ENCODE peak calls at places on chromosomes 4 and X, in nine cellular contexts. X, I, K, T, Y, N, F, C and B are unnamed samples. For H3K4me1 and H3K36me3, the result is how much of the 10 kb centered on the place peaks cover.

GRCh38 chrX:39869846-39870601 is 227.7 kb downstream of the BCOR start:
- DNase-seq in X (no peak), I (no peak), K (no peak), T (peak), Y (no peak), N (no peak), F (no peak), C (no peak), B (peak)

GRCh38 chr4:155473420-155474095 is 96.8 kb upstream of the MAP9 start:
- DNase-seq in X (no peak), I (no peak), K (no peak), T (no peak), Y (no peak), N (no peak), F (no peak), C (no peak), B (no peak)

GRCh38 chr4:28254003-28254402 is 1393.4 kb downstream of the STIM2 start:
- DNase-seq in X (no peak), I (peak), K (no peak), T (no peak), Y (no peak), N (no peak), F (no peak), C (no peak), B (no peak)

GRCh38 chr4:140149851-140150635 is 3.9 kb downstream of the MAML3 start:
- DNase-seq in X (peak), I (peak), K (peak), T (peak), Y (peak), N (peak), F (peak), C (peak), B (peak)

GRCh38 chr4:154928640-154929257 is 147.7 kb downstream of the RBM46 start:
- DNase-seq in X (no peak), I (no peak), K (no peak), T (no peak), Y (no peak), N (peak), F (no peak), C (no peak), B (no peak)

GRCh38 chr4:99029852-99030251 is 34.3 kb downstream of the METAP1 start:
- DNase-seq in X (no peak), I (no peak), K (no peak), T (no peak), Y (no peak), N (no peak), F (no peak), C (no peak), B (no peak)

GRCh38 chr4:56408978-56409377 is 21.7 kb upstream of the AASDH start:
- DNase-seq in X (no peak), I (no peak), K (no peak), T (no peak), Y (no peak), N (no peak), F (no peak), C (no peak), B (no peak)

GRCh38 chr4:122533841-122534240 is 77.3 kb upstream of the IL2 start:
- DNase-seq in X (no peak), I (no peak), K (no peak), T (no peak), Y (no peak), N (no peak), F (no peak), C (no peak), B (no peak)

GRCh38 chrX:63764946-63765345 is 20.1 kb downstream of the ARHGEF9 start:
- DNase-seq in X (no peak), I (no peak), K (no peak), T (no peak), Y (no peak), N (no peak), F (no peak), C (no peak), B (no peak)

GRCh38 chr4:177596035-177596434 is 153.8 kb upstream of the AGA start:
- DNase-seq in X (peak), I (no peak), K (peak), T (peak), Y (no peak), N (no peak), F (peak), C (peak), B (peak)

GRCh38 chrX:121146059-121146628 is 98.7 kb downstream of the GLUD2 start:
- DNase-seq in X (no peak), I (no peak), K (no peak), T (no peak), Y (no peak), N (no peak), F (no peak), C (no peak), B (no peak)

GRCh38 chrX:104288269-104288668 is 33.5 kb upstream of the ESX1 start:
- DNase-seq in X (no peak), I (no peak), K (no peak), T (no peak), Y (no peak), N (no peak), F (no peak), C (no peak), B (no peak)

GRCh38 chr4:40524642-40525041 is 105.0 kb downstream of the RBM47 start:
- DNase-seq in X (no peak), I (no peak), K (no peak), T (no peak), Y (no peak), N (no peak), F (no peak), C (peak), B (no peak)

GRCh38 chr4:74258949-74259348 is 49.3 kb upstream of the EPGN start:
- DNase-seq in X (peak), I (no peak), K (no peak), T (no peak), Y (no peak), N (no peak), F (no peak), C (peak), B (no peak)

GRCh38 chr4:36494016-36494415 is 212.6 kb downstream of the DTHD1 start:
- DNase-seq in X (no peak), I (no peak), K (no peak), T (no peak), Y (no peak), N (no peak), F (no peak), C (no peak), B (no peak)

GRCh38 chr4:36489798-36490197 is 208.4 kb downstream of the DTHD1 start:
- DNase-seq in X (no peak), I (no peak), K (no peak), T (no peak), Y (no peak), N (no peak), F (no peak), C (no peak), B (no peak)

GRCh38 chr4:36493240-36493639 is 211.8 kb downstream of the DTHD1 start:
- DNase-seq in X (no peak), I (no peak), K (no peak), T (no peak), Y (no peak), N (no peak), F (no peak), C (no peak), B (no peak)

GRCh38 chr4:36494766-36495165 is 213.3 kb downstream of the DTHD1 start:
- DNase-seq in X (no peak), I (no peak), K (no peak), T (no peak), Y (no peak), N (no peak), F (no peak), C (no peak), B (no peak)

DNA sequence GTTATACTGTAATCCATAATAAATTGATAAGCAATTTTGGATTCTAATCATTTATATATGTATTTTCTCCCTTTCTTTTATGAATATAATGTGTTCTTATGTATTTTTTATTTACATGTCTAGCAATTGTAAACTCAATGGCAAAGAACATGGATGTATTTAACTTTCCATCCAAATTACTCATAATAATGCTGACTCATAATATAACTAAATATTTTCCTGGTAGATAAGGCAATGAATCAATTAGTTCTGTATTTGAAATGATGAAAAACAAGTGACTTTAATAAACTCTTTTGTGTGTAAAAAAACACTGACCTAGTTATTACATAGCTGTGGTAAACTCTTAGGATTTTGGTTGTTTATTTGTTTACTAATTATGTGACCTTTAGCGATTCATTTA is 211.2 kb downstream of the DTHD1 start:
- DNase-seq in X (no peak), I (no peak), K (no peak), T (no peak), Y (no peak), N (no peak), F (no peak), C (no peak), B (no peak)
- H3K4me1 ChIP-seq in X (under half), I (under half), K (under half), T (under half), Y (under half), N (under half), F (under half), C (under half), B (under half)

DNA sequence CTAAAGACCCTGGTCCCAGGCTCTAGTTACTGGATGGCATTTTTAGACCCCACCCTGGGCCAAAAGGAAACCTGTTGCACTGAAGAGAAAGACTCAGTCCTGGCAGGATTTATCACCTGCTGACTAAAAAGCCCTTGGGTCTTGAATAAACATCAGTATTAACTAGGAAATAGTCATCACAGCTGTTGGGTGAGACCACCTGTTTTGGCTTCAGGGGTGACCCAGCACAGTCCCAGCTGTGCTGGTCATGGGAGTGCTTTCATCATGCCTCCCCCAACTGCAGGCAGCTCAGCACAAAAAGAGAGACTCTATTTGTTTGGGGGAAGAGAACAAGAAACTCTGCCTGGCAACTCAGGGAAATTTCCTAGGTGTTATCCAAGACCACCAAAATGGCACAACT is 903.2 kb downstream of the C4orf33 start:
- DNase-seq in X (no peak), I (no peak), K (no peak), T (no peak), Y (no peak), N (no peak), F (no peak), C (no peak), B (no peak)
- H3K27ac ChIP-seq in X (no peak), I (no peak), K (no peak), T (no peak), Y (no peak), N (no peak), F (no peak), C (no peak), B (no peak)

DNA sequence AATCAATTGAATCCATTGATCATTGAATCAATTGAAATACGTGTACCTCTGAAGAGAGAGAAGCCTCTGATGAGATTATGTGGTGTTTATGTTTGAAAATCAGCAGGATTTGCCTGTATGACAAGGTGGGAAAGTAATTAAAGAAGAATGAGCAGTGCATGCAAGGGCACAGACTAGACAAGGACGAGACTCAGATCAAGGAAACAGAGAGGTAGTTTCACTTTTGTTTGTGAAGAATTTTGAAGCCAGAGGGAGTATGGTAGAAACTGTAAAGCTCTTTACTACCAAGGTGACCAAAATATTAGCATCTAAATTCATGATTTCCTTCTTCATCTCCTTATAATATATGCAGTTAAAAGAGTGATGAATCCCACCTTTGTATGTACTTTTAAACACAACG is 1830.0 kb upstream of the IGFBP7 start:
- DNase-seq in X (no peak), I (no peak), K (no peak), T (no peak), Y (no peak), N (no peak), F (no peak), C (no peak), B (no peak)
- H3K36me3 ChIP-seq in X (under half), I (under half), K (under half), T (under half), Y (under half), N (under half), F (under half), C (under half), B (under half)

GRCh38 chrX:23660766-23661132 is 6.5 kb upstream of the PRDX4 start:
- DNase-seq in X (no peak), I (no peak), K (no peak), T (no peak), Y (no peak), N (no peak), F (no peak), C (no peak), B (no peak)
- H3K4me1 ChIP-seq in X (under half), I (under half), K (under half), T (under half), Y (under half), N (under half), F (under half), C (under half), B (under half)

GRCh38 chrX:68669872-68670271 is 22.4 kb downstream of the STARD8 start:
- DNase-seq in X (no peak), I (no peak), K (no peak), T (no peak), Y (no peak), N (no peak), F (no peak), C (no peak), B (no peak)

GRCh38 chrX:68666580-68666979 is 19.1 kb downstream of the STARD8 start:
- DNase-seq in X (no peak), I (no peak), K (no peak), T (no peak), Y (peak), N (no peak), F (peak), C (no peak), B (no peak)

GRCh38 chrX:68669094-68669830 is 21.8 kb downstream of the STARD8 start:
- DNase-seq in X (no peak), I (no peak), K (no peak), T (no peak), Y (no peak), N (peak), F (no peak), C (no peak), B (no peak)

GRCh38 chrX:68660746-68661145 is 13.3 kb downstream of the STARD8 start:
- DNase-seq in X (no peak), I (no peak), K (no peak), T (no peak), Y (no peak), N (no peak), F (no peak), C (no peak), B (no peak)

DNA sequence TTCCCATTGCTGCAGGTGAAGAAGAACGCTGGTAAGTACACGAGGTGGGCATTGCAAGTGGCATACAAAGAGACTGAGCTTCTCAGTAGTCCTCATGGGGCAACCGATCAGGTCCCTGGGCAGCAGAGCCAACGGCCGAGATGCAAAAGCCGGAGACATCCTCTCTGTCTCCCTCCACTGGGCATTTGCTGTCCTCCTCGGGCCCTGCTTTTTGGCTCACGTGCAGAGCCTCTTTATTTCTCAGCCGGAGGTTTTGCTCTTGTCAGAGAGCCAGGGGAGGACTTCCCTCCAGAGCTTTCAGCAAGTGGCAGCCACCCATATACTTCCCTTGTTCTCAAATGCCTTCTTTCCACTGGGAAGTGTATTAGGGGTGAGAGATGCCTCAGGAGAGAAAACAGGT is 18.0 kb downstream of the STARD8 start:
- DNase-seq in X (peak), I (no peak), K (no peak), T (no peak), Y (no peak), N (no peak), F (peak), C (no peak), B (no peak)
- H3K27ac ChIP-seq in X (no peak), I (no peak), K (no peak), T (no peak), Y (no peak), N (no peak), F (no peak), C (peak), B (no peak)

DNA sequence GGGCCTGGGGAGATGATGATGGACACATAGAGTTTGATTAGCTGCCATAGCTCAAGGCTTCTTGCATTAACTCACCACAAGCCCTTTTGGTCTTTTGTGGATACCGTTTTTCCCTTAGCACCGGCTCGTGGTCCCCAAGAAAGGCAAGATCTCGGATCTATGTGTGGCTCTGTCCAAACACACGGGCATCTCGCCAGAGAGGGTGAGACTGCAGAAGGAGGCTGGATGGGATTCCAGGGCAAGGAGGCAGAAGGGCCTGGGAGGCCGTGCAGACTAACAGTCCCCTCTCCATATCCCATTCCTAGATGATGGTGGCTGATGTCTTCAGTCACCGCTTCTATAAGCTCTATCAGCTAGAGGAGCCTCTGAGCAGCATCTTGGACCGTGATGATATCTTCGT is 9.5 kb downstream of the USP11 start:
- DNase-seq in X (no peak), I (no peak), K (no peak), T (no peak), Y (no peak), N (no peak), F (no peak), C (no peak), B (no peak)
- H3K36me3 ChIP-seq in X (under half), I (half or more), K (under half), T (half or more), Y (half or more), N (under half), F (under half), C (under half), B (under half)